ENCODE peak calls at places on chromosomes 16 and 17, in eight cellular contexts. I, M, K, U, S, O, Y and T are unnamed samples.
A peak's percentile ranks its signal among the peaks of the same experiment; 100 is the strongest.

GRCh38 chr16:75742424-75743047 is 16.2 kb upstream of the CPHXL start:
- DNase-seq in I (no peak), M (no peak), O (no peak), S (peak; percentile 20), K (no peak), Y (no peak), U (no peak), T (no peak)

GRCh38 chr16:4618645-4619418 is 4.1 kb upstream of the UBALD1 start:
- DNase-seq in K (no peak), Y (no peak), U (no peak), M (no peak), I (no peak), S (no peak), O (no peak), T (peak; percentile 81)

GRCh38 chr17:3695723-3696411 is at the start of gene P2RX5:
- DNase-seq in O (no peak), Y (no peak), K (peak; percentile 58), I (no peak), M (no peak), U (peak; percentile 61), S (no peak), T (no peak)

GRCh38 chr17:14197582-14197981 is 39.1 kb downstream of the CDRT15 start:
- DNase-seq in I (no peak), S (no peak), K (no peak), M (no peak), U (peak; percentile 64), Y (peak; percentile 26), O (no peak), T (no peak)

GRCh38 chr16:10048850-10049249 is 133.4 kb downstream of the GRIN2A start:
- DNase-seq in Y (no peak), I (no peak), S (no peak), O (no peak), U (no peak), M (no peak), K (no peak), T (no peak)

GRCh38 chr17:28193241-28193640 is 125.8 kb upstream of the TMEM97 start:
- DNase-seq in U (no peak), I (no peak), K (no peak), Y (peak; percentile 59), O (no peak), M (no peak), S (no peak), T (peak; percentile 34)

GRCh38 chr17:48734328-48735056 is 5.9 kb upstream of the HOXB13 start:
- DNase-seq in O (no peak), S (no peak), K (no peak), Y (no peak), I (no peak), M (no peak), U (no peak), T (no peak)

GRCh38 chr17:32523017-32523680 is 36.4 kb downstream of the CDK5R1 start:
- DNase-seq in K (no peak), I (no peak), Y (no peak), S (no peak), M (no peak), O (no peak), U (peak; percentile 63), T (no peak)

GRCh38 chr17:55134486-55135157 is 130.1 kb upstream of the HLF start:
- DNase-seq in S (no peak), O (no peak), U (no peak), I (no peak), Y (no peak), M (no peak), K (no peak), T (no peak)

GRCh38 chr16:8998114-8998513 is 34.4 kb upstream of the USP7 start:
- DNase-seq in I (no peak), O (peak; percentile 49), K (no peak), Y (no peak), S (no peak), U (no peak), M (no peak), T (no peak)

GRCh38 chr16:4293822-4294457 is 21.1 kb upstream of the TFAP4 start:
- DNase-seq in K (peak; percentile 81), Y (no peak), U (no peak), O (no peak), I (peak; percentile 67), S (peak; percentile 71), M (peak; percentile 72), T (peak; percentile 79)

GRCh38 chr17:72393553-72393952 is 272.7 kb downstream of the SOX9 start:
- DNase-seq in M (no peak), S (peak; percentile 79), Y (no peak), K (no peak), O (no peak), U (no peak), I (no peak), T (no peak)

GRCh38 chr17:18038149-18038850 is 668 bp downstream of the ATPAF2 start:
- DNase-seq in K (no peak), O (no peak), S (no peak), Y (no peak), I (no peak), M (no peak), U (peak; percentile 40), T (no peak)

GRCh38 chr17:48351916-48352332 is 78.1 kb downstream of the SKAP1 start:
- DNase-seq in S (peak; percentile 69), M (no peak), O (no peak), Y (peak; percentile 2), K (no peak), I (no peak), U (no peak), T (no peak)

GRCh38 chr17:34222732-34223486 is 32.2 kb upstream of the CCL2 start:
- DNase-seq in I (no peak), U (no peak), Y (no peak), S (no peak), M (no peak), K (no peak), O (no peak), T (no peak)

GRCh38 chr16:75374388-75374787 is 58.9 kb downstream of the CFDP1 start:
- DNase-seq in K (no peak), M (no peak), O (no peak), Y (no peak), I (no peak), U (no peak), S (no peak), T (no peak)

GRCh38 chr16:8736123-8736680 is 61.2 kb downstream of the TMEM186 start:
- DNase-seq in Y (no peak), K (no peak), S (no peak), O (no peak), I (no peak), M (no peak), U (no peak), T (no peak)

GRCh38 chr16:24775455-24775854 is 46.0 kb downstream of the TNRC6A start:
- DNase-seq in I (no peak), O (no peak), K (no peak), Y (no peak), U (no peak), S (no peak), M (no peak), T (no peak)

GRCh38 chr16:23225634-23226033 is 43.1 kb downstream of the SCNN1G start:
- DNase-seq in M (no peak), U (no peak), S (peak; percentile 4), K (no peak), I (no peak), O (no peak), Y (no peak), T (no peak)

GRCh38 chr17:44071772-44072171 is 1.2 kb downstream of the G6PC3 start:
- DNase-seq in M (no peak), U (no peak), K (no peak), O (no peak), I (no peak), S (no peak), Y (no peak), T (no peak)

GRCh38 chr17:78330570-78331224 is 29.2 kb downstream of the SOCS3 start:
- DNase-seq in M (no peak), S (no peak), K (no peak), U (no peak), O (no peak), I (no peak), Y (no peak), T (no peak)

GRCh38 chr16:62615526-62615925 is 579.3 kb upstream of the CDH8 start:
- DNase-seq in O (no peak), I (no peak), Y (no peak), K (no peak), S (no peak), U (no peak), M (no peak), T (no peak)

GRCh38 chr16:86316967-86317616 is 193.2 kb upstream of the FOXF1 start:
- DNase-seq in U (no peak), I (no peak), S (no peak), Y (no peak), K (no peak), O (no peak), M (no peak), T (no peak)

GRCh38 chr17:43832168-43832975 is 574 bp downstream of the MPP3 start:
- DNase-seq in I (no peak), U (peak; percentile 11), K (peak; percentile 40), Y (no peak), O (no peak), S (peak; percentile 60), M (peak; percentile 6), T (peak; percentile 52)

GRCh38 chr17:64739316-64740058 is 77.4 kb upstream of the SMURF2 start:
- DNase-seq in K (no peak), O (no peak), Y (peak; percentile 28), I (no peak), U (no peak), M (no peak), S (no peak), T (peak; percentile 19)

GRCh38 chr17:20073056-20073979 is 64.2 kb downstream of the SPECC1 start:
- DNase-seq in Y (peak; percentile 85), K (no peak), I (no peak), U (peak; percentile 27), S (no peak), O (no peak), M (no peak), T (peak; percentile 8)

GRCh38 chr16:3188925-3189825 is 1.2 kb downstream of the OR1F1 start:
- DNase-seq in K (peak; percentile 80), S (peak; percentile 56), M (peak; percentile 36), Y (peak; percentile 35), I (peak; percentile 70), U (peak; percentile 72), O (no peak), T (no peak)